ENCODE peak calls at places on chromosomes 7 and 10, in ten cellular contexts. T, O, B, R, F, V, K, L, D and A are unnamed samples.

GRCh38 chr10:17380016-17380415 is 74.4 kb downstream of the ST8SIA6 start:
- DNase-seq in T (no peak), O (no peak), B (no peak), R (no peak), F (no peak), V (no peak), K (no peak), L (no peak), D (no peak), A (no peak)

GRCh38 chr10:7258948-7259523 is 151.8 kb downstream of the SFMBT2 start:
- DNase-seq in T (peak; percentile 69), O (no peak), B (no peak), R (peak; percentile 59), F (no peak), V (no peak), K (no peak), L (no peak), D (peak; percentile 77), A (no peak)

GRCh38 chr10:101843032-101843991 is at the start of gene KCNIP2:
- DNase-seq in T (peak; percentile 86), O (no peak), B (no peak), R (peak; percentile 82), F (peak; percentile 75), V (peak; percentile 49), K (no peak), L (no peak), D (peak; percentile 59), A (peak; percentile 50)

GRCh38 chr7:369981-370621 is 80.1 kb downstream of the FOXL3 start:
- DNase-seq in T (no peak), O (peak; percentile 47), B (peak; percentile 35), R (no peak), F (no peak), V (peak; percentile 89), K (no peak), L (no peak), D (no peak), A (peak; percentile 54)

GRCh38 chr10:15548331-15548730 is 171.4 kb downstream of the ITGA8 start:
- DNase-seq in T (no peak), O (no peak), B (no peak), R (no peak), F (no peak), V (no peak), K (no peak), L (no peak), D (no peak), A (no peak)

GRCh38 chr7:2861509-2861908 is 17.4 kb upstream of the GNA12 start:
- DNase-seq in T (no peak), O (no peak), B (no peak), R (no peak), F (no peak), V (no peak), K (no peak), L (no peak), D (no peak), A (no peak)

GRCh38 chr7:57203161-57203791 is 71.0 kb upstream of the ZNF479 start:
- DNase-seq in T (no peak), O (no peak), B (no peak), R (no peak), F (peak; percentile 45), V (peak; percentile 6), K (no peak), L (no peak), D (no peak), A (no peak)

GRCh38 chr7:98232799-98233198 is 19.2 kb downstream of the TECPR1 start:
- DNase-seq in T (no peak), O (no peak), B (no peak), R (no peak), F (no peak), V (no peak), K (no peak), L (no peak), D (no peak), A (no peak)

GRCh38 chr7:158278745-158279320 is 308.8 kb downstream of the PTPRN2 start:
- DNase-seq in T (no peak), O (no peak), B (no peak), R (no peak), F (no peak), V (no peak), K (no peak), L (no peak), D (no peak), A (no peak)

GRCh38 chr10:122477436-122477835 is 16.1 kb downstream of the HTRA1 start:
- DNase-seq in T (no peak), O (no peak), B (no peak), R (no peak), F (no peak), V (no peak), K (no peak), L (no peak), D (no peak), A (no peak)

GRCh38 chr7:143245123-143245522 is 18.1 kb upstream of the GSTK1 start:
- DNase-seq in T (no peak), O (no peak), B (peak; percentile 85), R (no peak), F (no peak), V (no peak), K (peak; percentile 39), L (no peak), D (no peak), A (peak; percentile 17)

GRCh38 chr10:128147064-128147463 is 20.8 kb upstream of the MKI67 start:
- DNase-seq in T (no peak), O (no peak), B (peak; percentile 41), R (no peak), F (no peak), V (no peak), K (no peak), L (no peak), D (no peak), A (no peak)

GRCh38 chr7:102146122-102146521 is 140.5 kb upstream of the SH2B2 start:
- DNase-seq in T (no peak), O (no peak), B (no peak), R (no peak), F (no peak), V (no peak), K (no peak), L (no peak), D (no peak), A (no peak)

GRCh38 chr10:68109312-68109711 is at the start of gene MYPN:
- DNase-seq in T (no peak), O (no peak), B (no peak), R (no peak), F (no peak), V (no peak), K (no peak), L (peak; percentile 91), D (no peak), A (no peak)

GRCh38 chr7:116226664-116227063 is 16.3 kb downstream of the TES start:
- DNase-seq in T (no peak), O (no peak), B (peak; percentile 39), R (no peak), F (no peak), V (no peak), K (peak; percentile 7), L (no peak), D (no peak), A (no peak)

GRCh38 chr10:80694930-80695329 is 157.2 kb downstream of the SH2D4B start:
- DNase-seq in T (no peak), O (no peak), B (no peak), R (no peak), F (no peak), V (peak; percentile 16), K (no peak), L (no peak), D (no peak), A (no peak)

GRCh38 chr10:122206471-122207065 is 64.5 kb upstream of the BTBD16 start:
- DNase-seq in T (no peak), O (no peak), B (peak; percentile 17), R (no peak), F (no peak), V (no peak), K (peak; percentile 26), L (no peak), D (no peak), A (no peak)

GRCh38 chr7:107505997-107506682 is 36.3 kb downstream of the GPR22 start:
- DNase-seq in T (no peak), O (no peak), B (peak; percentile 91), R (no peak), F (no peak), V (peak; percentile 89), K (peak; percentile 16), L (no peak), D (no peak), A (peak; percentile 68)

GRCh38 chr7:107631588-107631987 is 29.0 kb upstream of the SLC26A4 start:
- DNase-seq in T (no peak), O (no peak), B (no peak), R (no peak), F (no peak), V (no peak), K (no peak), L (no peak), D (no peak), A (no peak)

DNA sequence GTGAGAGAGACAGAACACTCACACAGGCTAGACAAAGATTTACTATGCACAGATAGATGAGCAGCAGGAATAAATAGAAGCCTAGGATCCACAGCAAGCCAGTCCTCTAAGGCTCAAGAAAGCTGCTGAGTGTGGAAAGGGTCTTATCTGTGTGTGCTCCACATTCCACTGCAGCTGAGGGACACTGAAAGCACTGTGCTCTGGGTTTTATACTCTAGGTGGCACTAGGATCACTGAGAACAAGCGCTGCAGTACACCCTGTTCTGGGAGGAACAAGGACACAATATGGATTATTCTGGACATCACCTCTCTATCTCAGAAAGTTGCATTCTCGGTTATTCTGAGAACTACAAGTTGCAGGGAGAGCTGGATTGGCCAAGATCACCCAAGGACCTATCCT is 4.9 kb upstream of the KLHL7 start:
- DNase-seq in T (no peak), O (no peak), B (no peak), R (no peak), F (no peak), V (no peak), K (no peak), L (no peak), D (no peak), A (peak; percentile 15)
- TF ChIP-seq CTCF in T (no peak), O (no peak), B (no peak), R (no peak), F (no peak), V (no peak), K (no peak), L (peak; percentile 32), D (no peak), A (no peak)

GRCh38 chr10:88401671-88402347 is 181.3 kb downstream of the RNLS start:
- DNase-seq in T (no peak), O (no peak), B (peak; percentile 40), R (no peak), F (no peak), V (no peak), K (peak; percentile 35), L (no peak), D (no peak), A (no peak)
- TF ChIP-seq CTCF in T (no peak), O (no peak), B (peak; percentile 43), R (no peak), F (peak; percentile 37), V (peak; percentile 19), K (peak; percentile 45), L (peak; percentile 53), D (no peak), A (peak; percentile 19)

GRCh38 chr7:36794689-36795088 is 70.4 kb upstream of the AOAH start:
- DNase-seq in T (no peak), O (no peak), B (peak; percentile 17), R (no peak), F (no peak), V (peak; percentile 28), K (no peak), L (no peak), D (no peak), A (no peak)
- TF ChIP-seq CTCF in T (no peak), O (no peak), B (no peak), R (no peak), F (no peak), V (no peak), K (no peak), L (no peak), D (no peak), A (no peak)

GRCh38 chr7:140638311-140638791 is 2.3 kb downstream of the DENND2A start:
- DNase-seq in T (no peak), O (peak; percentile 87), B (no peak), R (no peak), F (no peak), V (no peak), K (peak; percentile 82), L (no peak), D (no peak), A (peak; percentile 32)
- TF ChIP-seq CTCF in T (no peak), O (no peak), B (peak; percentile 15), R (no peak), F (no peak), V (no peak), K (peak; percentile 41), L (no peak), D (no peak), A (peak; percentile 21)